ENCODE peak calls at places on chromosomes 5 and 9, in eight cellular contexts. L is vagina, O is body of pancreas, W is spleen, X is Peyer's patch, K is gastrocnemius medialis, P is stomach, F is thyroid gland. Q is an unnamed sample.

GRCh38 chr9:111095423-111095822 is 57.2 kb upstream of the LPAR1 start:
- DNase-seq in L (no peak), O (no peak), W (no peak), X (no peak), K (no peak), P (no peak), F (no peak), Q (no peak)

GRCh38 chr9:6272229-6272597 is 56.0 kb upstream of the TPD52L3 start:
- DNase-seq in L (no peak), O (peak; percentile 34), W (no peak), X (no peak), K (peak; percentile 5), P (peak; percentile 34), F (no peak), Q (no peak)

GRCh38 chr9:120626512-120626911 is 46.5 kb upstream of the CDK5RAP2 start:
- DNase-seq in L (no peak), O (no peak), W (no peak), X (no peak), K (no peak), P (no peak), F (no peak), Q (no peak)

GRCh38 chr9:68690088-68690487 is 15.0 kb upstream of the PIP5K1B start:
- DNase-seq in L (no peak), O (peak; percentile 66), W (no peak), X (no peak), K (no peak), P (peak; percentile 86), F (peak; percentile 76), Q (no peak)

GRCh38 chr5:145341842-145342241 is 493.3 kb downstream of the PRELID2 start:
- DNase-seq in L (no peak), O (no peak), W (no peak), X (no peak), K (no peak), P (no peak), F (no peak), Q (no peak)

GRCh38 chr5:22889714-22890113 is 36.6 kb upstream of the CDH12 start:
- DNase-seq in L (no peak), O (no peak), W (no peak), X (no peak), K (no peak), P (no peak), F (no peak), Q (no peak)

GRCh38 chr5:137486707-137487106 is 12.4 kb downstream of the SPOCK1 start:
- DNase-seq in L (no peak), O (no peak), W (no peak), X (no peak), K (no peak), P (no peak), F (no peak), Q (no peak)

GRCh38 chr5:132010645-132011560 is 555 bp downstream of the ACSL6 start:
- DNase-seq in L (no peak), O (no peak), W (no peak), X (peak; percentile 46), K (peak; percentile 1), P (peak; percentile 22), F (no peak), Q (peak; percentile 82)

GRCh38 chr9:6239694-6240093 is 24.1 kb downstream of the IL33 start:
- DNase-seq in L (no peak), O (no peak), W (no peak), X (no peak), K (no peak), P (no peak), F (no peak), Q (no peak)

GRCh38 chr5:17398439-17398838 is 99.6 kb upstream of the TAF11L2 start:
- DNase-seq in L (no peak), O (no peak), W (no peak), X (no peak), K (no peak), P (no peak), F (no peak), Q (no peak)

GRCh38 chr5:125302577-125302976 is 556.1 kb upstream of the ZNF608 start:
- DNase-seq in L (no peak), O (no peak), W (no peak), X (no peak), K (no peak), P (no peak), F (no peak), Q (no peak)

GRCh38 chr9:125537442-125538091 is 169.4 kb downstream of the MAPKAP1 start:
- DNase-seq in L (no peak), O (no peak), W (no peak), X (no peak), K (no peak), P (no peak), F (no peak), Q (no peak)

GRCh38 chr9:134181648-134182034 is 17.3 kb upstream of the RNU6ATAC start:
- DNase-seq in L (no peak), O (no peak), W (peak; percentile 33), X (peak; percentile 44), K (no peak), P (no peak), F (no peak), Q (peak; percentile 75)

GRCh38 chr5:95712347-95712958 is 18.7 kb upstream of the RHOBTB3 start:
- DNase-seq in L (no peak), O (no peak), W (no peak), X (no peak), K (no peak), P (no peak), F (peak; percentile 36), Q (no peak)

GRCh38 chr5:134026521-134027202 is 21.9 kb upstream of the VDAC1 start:
- DNase-seq in L (no peak), O (peak; percentile 61), W (peak; percentile 70), X (peak; percentile 69), K (no peak), P (peak; percentile 82), F (peak; percentile 58), Q (no peak)

GRCh38 chr5:4905674-4906528 is 234.2 kb upstream of the ADAMTS16 start:
- DNase-seq in L (no peak), O (peak; percentile 18), W (no peak), X (no peak), K (no peak), P (no peak), F (peak; percentile 16), Q (no peak)

GRCh38 chr5:146592342-146592741 is 76.4 kb upstream of the GPR151 start:
- DNase-seq in L (no peak), O (no peak), W (no peak), X (no peak), K (no peak), P (no peak), F (no peak), Q (no peak)

GRCh38 chr5:151231359-151231758 is 7.5 kb upstream of the CCDC69 start:
- DNase-seq in L (no peak), O (no peak), W (no peak), X (no peak), K (no peak), P (no peak), F (no peak), Q (no peak)

GRCh38 chr5:151236888-151237287 is 13.0 kb upstream of the CCDC69 start:
- DNase-seq in L (no peak), O (no peak), W (no peak), X (no peak), K (no peak), P (no peak), F (no peak), Q (no peak)

GRCh38 chr5:151233576-151234202 is 9.8 kb upstream of the CCDC69 start:
- DNase-seq in L (no peak), O (no peak), W (no peak), X (no peak), K (no peak), P (no peak), F (no peak), Q (no peak)

GRCh38 chr5:151237685-151238084 is 13.8 kb upstream of the CCDC69 start:
- DNase-seq in L (no peak), O (no peak), W (no peak), X (no peak), K (no peak), P (no peak), F (no peak), Q (no peak)

DNA sequence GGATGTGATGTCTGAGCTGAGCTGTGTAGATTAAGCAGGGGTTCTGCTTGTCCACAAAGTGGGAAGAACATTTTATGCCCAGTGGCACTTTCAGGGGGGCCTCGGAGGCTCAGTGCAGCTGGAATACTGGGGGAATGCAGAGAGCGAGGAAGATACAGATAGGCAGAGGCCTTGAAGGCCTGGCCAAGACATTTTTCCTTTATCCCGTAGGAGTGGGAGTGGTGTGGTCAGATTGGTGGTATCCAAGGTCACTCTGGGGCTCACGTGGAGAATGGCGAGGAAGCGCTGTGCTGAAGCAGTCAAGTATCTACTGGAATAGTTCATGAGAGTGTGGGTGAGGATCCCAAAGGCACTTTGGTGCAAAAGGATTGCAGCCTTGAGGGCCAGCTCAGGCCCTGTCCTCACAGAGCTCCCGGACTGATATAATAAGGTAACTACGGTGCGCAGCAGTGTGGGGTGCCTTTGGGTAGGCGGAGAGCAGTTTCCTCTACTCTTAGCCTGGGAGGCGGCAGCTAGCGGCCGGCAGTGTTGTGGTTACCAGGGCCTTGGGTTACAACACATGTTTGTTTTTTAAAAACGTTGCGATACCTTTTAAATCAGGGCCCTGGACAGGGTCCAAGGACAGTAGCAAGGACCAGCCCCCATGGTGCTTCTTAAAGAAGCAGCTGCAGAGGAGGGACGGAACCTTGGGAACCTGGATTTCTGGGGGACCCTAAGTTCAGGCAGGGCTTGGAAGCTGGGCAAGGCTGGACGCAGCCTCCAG is 10.8 kb upstream of the CCDC69 start:
- DNase-seq in L (no peak), O (peak; percentile 88), W (peak; percentile 92), X (no peak), K (peak; percentile 70), P (peak; percentile 60), F (peak; percentile 25), Q (no peak)
- TF ChIP-seq POLR2A in L (no peak), O (peak; percentile 45), W (no peak), X (no peak), K (no peak), P (no peak), F (no peak), Q (no peak)

DNA sequence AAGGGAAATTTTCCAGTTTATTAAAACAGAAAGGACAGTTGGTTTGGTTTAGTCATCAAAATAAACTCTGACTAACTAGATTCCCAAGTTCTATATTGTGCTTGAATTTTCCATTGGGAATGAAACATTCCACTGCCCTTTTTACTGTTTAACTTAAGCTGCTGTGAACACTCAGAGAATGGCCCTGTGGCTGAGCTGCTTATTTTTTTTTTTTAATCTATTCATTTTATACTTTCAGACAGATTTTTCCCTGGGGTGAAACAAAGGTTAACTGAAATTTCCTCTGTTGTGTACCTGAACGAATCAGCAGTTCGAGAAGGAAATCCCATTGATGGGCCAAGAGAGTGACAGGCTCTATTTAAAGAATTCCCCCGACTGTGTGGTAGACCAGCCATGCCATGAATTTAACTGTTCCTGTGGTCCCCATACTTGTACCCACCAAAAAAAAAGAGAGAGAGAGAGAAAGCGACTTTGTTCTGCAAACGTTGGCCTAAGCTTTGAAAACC is 138.7 kb upstream of the GRHPR start:
- DNase-seq in L (no peak), O (no peak), W (no peak), X (no peak), K (no peak), P (no peak), F (no peak), Q (no peak)
- H3K4me3 ChIP-seq in L (no peak overlapping the region), O (no peak overlapping the region), W (no peak overlapping the region), X (no peak overlapping the region), K (no peak overlapping the region), P (no peak overlapping the region), F (no peak overlapping the region), Q (no peak overlapping the region)

GRCh38 chr5:138541511-138541910 is 1.5 kb downstream of the ETF1 start:
- DNase-seq in L (no peak), O (no peak), W (no peak), X (no peak), K (no peak), P (no peak), F (no peak), Q (no peak)
- TF ChIP-seq POLR2A in L (no peak), O (no peak), W (no peak), X (no peak), K (no peak), P (no peak), F (no peak), Q (no peak)

GRCh38 chr9:91256235-91256634 is 105.5 kb downstream of the AUH start:
- DNase-seq in L (no peak), O (no peak), W (no peak), X (no peak), K (no peak), P (no peak), F (no peak), Q (no peak)
- H3K4me3 ChIP-seq in L (no peak overlapping the region), O (no peak overlapping the region), W (no peak overlapping the region), X (no peak overlapping the region), K (no peak overlapping the region), P (no peak overlapping the region), F (no peak overlapping the region), Q (no peak overlapping the region)